ENCODE peak calls at places on chromosomes 2 and 18, in eight cellular contexts. B, S, R, Z, J, P, O and N are unnamed samples.

GRCh38 chr2:28956415-28956826 is 24.7 kb upstream of the TOGARAM2 start:
- DNase-seq in J (peak), B (peak), Z (peak), S (peak), O (peak), P (peak), R (peak), N (peak)

GRCh38 chr2:205849136-205849535 is 166.8 kb downstream of the NRP2 start:
- DNase-seq in R (no peak), Z (no peak), P (no peak), J (no peak), O (no peak), B (no peak), S (no peak), N (no peak)

GRCh38 chr2:48531141-48531648 is 1.2 kb downstream of the STON1 start:
- DNase-seq in J (no peak), R (no peak), S (peak), P (peak), Z (no peak), O (no peak), B (peak), N (no peak)

GRCh38 chr18:23503967-23504352 is 649 bp downstream of the RMC1 start:
- DNase-seq in P (no peak), J (no peak), R (peak), B (no peak), O (no peak), S (no peak), Z (no peak), N (no peak)

GRCh38 chr2:198811198-198811597 is 646.5 kb downstream of the SATB2 start:
- DNase-seq in J (no peak), O (no peak), B (no peak), P (no peak), S (no peak), Z (no peak), R (no peak), N (no peak)

GRCh38 chr2:237159006-237159897 is 73.6 kb downstream of the COPS8 start:
- DNase-seq in Z (no peak), R (no peak), B (no peak), P (no peak), S (no peak), O (peak), J (no peak), N (no peak)

GRCh38 chr2:3672861-3673670 is 15.1 kb downstream of the ALLC start:
- DNase-seq in O (no peak), B (no peak), Z (no peak), R (no peak), S (no peak), J (no peak), P (no peak), N (no peak)

GRCh38 chr18:79872423-79872822 is 74.7 kb downstream of the KCNG2 start:
- DNase-seq in Z (no peak), J (no peak), P (no peak), S (no peak), B (no peak), R (no peak), O (peak), N (no peak)

GRCh38 chr2:58553937-58554336 is 312.8 kb upstream of the FANCL start:
- DNase-seq in S (peak), R (no peak), O (no peak), Z (no peak), B (no peak), P (no peak), J (no peak), N (no peak)

GRCh38 chr2:17539993-17540812 is at the start of gene VSNL1:
- DNase-seq in B (peak), S (peak), R (no peak), O (peak), P (peak), Z (no peak), J (peak), N (peak)

GRCh38 chr2:8118940-8119781 is 562.7 kb upstream of the ID2 start:
- DNase-seq in B (no peak), R (no peak), Z (no peak), O (no peak), P (no peak), S (no peak), J (no peak), N (no peak)

GRCh38 chr2:3598197-3598910 is 3.4 kb downstream of the COLEC11 start:
- DNase-seq in S (no peak), J (no peak), B (no peak), O (no peak), R (no peak), Z (no peak), P (no peak), N (no peak)

GRCh38 chr2:200975672-200976071 is 12.2 kb upstream of the ORC2 start:
- DNase-seq in O (no peak), B (no peak), R (no peak), P (no peak), S (no peak), J (no peak), Z (no peak), N (no peak)

GRCh38 chr2:197927994-197928393 is 123.6 kb downstream of the PLCL1 start:
- DNase-seq in O (no peak), J (no peak), Z (no peak), R (no peak), P (no peak), B (no peak), S (no peak), N (no peak)

GRCh38 chr18:79460445-79461300 is 64.9 kb downstream of the NFATC1 start:
- DNase-seq in S (no peak), Z (no peak), R (no peak), J (no peak), B (no peak), O (no peak), P (no peak), N (no peak)

GRCh38 chr2:215624423-215624829 is 188.6 kb upstream of the FN1 start:
- DNase-seq in R (no peak), J (no peak), Z (no peak), S (no peak), B (peak), P (peak), O (peak), N (peak)